ENCODE peak calls at places on chromosomes 7 and 10, in four cellular contexts. One of them, this sample, is unnamed.

GRCh38 chr10:34641913-34642558 is 173.1 kb downstream of the PARD3 start:
- DNase-seq in upper lobe of right lung: no peak
- DNase-seq in transverse colon: no peak
- DNase-seq in GM23338: no peak
- DNase-seq in this sample: no peak

GRCh38 chr10:42969147-42969546 is 107.7 kb upstream of the RET start:
- DNase-seq in upper lobe of right lung: no peak
- DNase-seq in GM23338: no peak
- DNase-seq in transverse colon: no peak
- DNase-seq in this sample: no peak

GRCh38 chr7:50679218-50680007 is 103.3 kb downstream of the GRB10 start:
- DNase-seq in GM23338: peak; percentile 53
- DNase-seq in transverse colon: no peak
- DNase-seq in upper lobe of right lung: no peak
- DNase-seq in this sample: no peak

GRCh38 chr7:135928136-135928535 is 49.0 kb downstream of the MTPN start:
- DNase-seq in GM23338: no peak
- DNase-seq in transverse colon: no peak
- DNase-seq in upper lobe of right lung: no peak
- DNase-seq in this sample: no peak

GRCh38 chr10:36817898-36818297 is 307.5 kb upstream of the ANKRD30A start:
- DNase-seq in transverse colon: no peak
- DNase-seq in GM23338: peak; percentile 46
- DNase-seq in upper lobe of right lung: no peak
- DNase-seq in this sample: no peak

GRCh38 chr10:92914478-92915066 is 66.3 kb downstream of the EXOC6 start:
- DNase-seq in upper lobe of right lung: no peak
- DNase-seq in transverse colon: peak; percentile 50
- DNase-seq in GM23338: peak; percentile 88
- DNase-seq in this sample: peak; percentile 16

GRCh38 chr10:69505636-69506318 is 54.5 kb downstream of the TSPAN15 start:
- DNase-seq in upper lobe of right lung: no peak
- DNase-seq in GM23338: no peak
- DNase-seq in transverse colon: no peak
- DNase-seq in this sample: no peak

GRCh38 chr10:57696641-57697040 is 571.1 kb downstream of the IPMK start:
- DNase-seq in upper lobe of right lung: no peak
- DNase-seq in GM23338: no peak
- DNase-seq in transverse colon: no peak
- DNase-seq in this sample: no peak

GRCh38 chr7:76281006-76281705 is 21.3 kb upstream of the HSPB1 start:
- DNase-seq in upper lobe of right lung: no peak
- DNase-seq in GM23338: no peak
- DNase-seq in transverse colon: no peak
- DNase-seq in this sample: no peak

GRCh38 chr10:86461963-86462804 is 59.4 kb downstream of the WAPL start:
- DNase-seq in upper lobe of right lung: no peak
- DNase-seq in GM23338: peak; percentile 76
- DNase-seq in transverse colon: no peak
- DNase-seq in this sample: no peak

GRCh38 chr10:113563306-113564088 is 10.6 kb downstream of the HABP2 start:
- DNase-seq in GM23338: peak; percentile 89
- DNase-seq in upper lobe of right lung: peak; percentile 88
- DNase-seq in transverse colon: peak; percentile 81
- DNase-seq in this sample: peak; percentile 46

GRCh38 chr10:69375307-69376151 is 41.2 kb downstream of the TACR2 start:
- DNase-seq in upper lobe of right lung: no peak
- DNase-seq in transverse colon: no peak
- DNase-seq in GM23338: peak; percentile 86
- DNase-seq in this sample: no peak

GRCh38 chr10:93893646-93894515 is at the start of gene SLC35G1:
- DNase-seq in transverse colon: peak; percentile 78
- DNase-seq in GM23338: peak; percentile 77
- DNase-seq in upper lobe of right lung: peak; percentile 87
- DNase-seq in this sample: peak; percentile 91

GRCh38 chr7:101686030-101686429 is 56.9 kb upstream of the MYL10 start:
- DNase-seq in upper lobe of right lung: no peak
- DNase-seq in GM23338: no peak
- DNase-seq in transverse colon: no peak
- DNase-seq in this sample: no peak

GRCh38 chr10:88800152-88801125 is 2.1 kb upstream of the LIPM start:
- DNase-seq in GM23338: no peak
- DNase-seq in transverse colon: no peak
- DNase-seq in upper lobe of right lung: no peak
- DNase-seq in this sample: no peak

GRCh38 chr10:118792501-118792900 is 37.7 kb upstream of the CACUL1 start:
- DNase-seq in upper lobe of right lung: no peak
- DNase-seq in transverse colon: peak; percentile 17
- DNase-seq in GM23338: no peak
- DNase-seq in this sample: no peak

GRCh38 chr7:137592232-137592896 is 248.8 kb upstream of the PTN start:
- DNase-seq in GM23338: peak; percentile 80
- DNase-seq in upper lobe of right lung: no peak
- DNase-seq in transverse colon: peak; percentile 59
- DNase-seq in this sample: no peak

GRCh38 chr10:44382131-44382858 is 2.6 kb downstream of the CXCL12 start:
- DNase-seq in upper lobe of right lung: peak; percentile 48
- DNase-seq in transverse colon: no peak
- DNase-seq in GM23338: peak; percentile 68
- DNase-seq in this sample: no peak

GRCh38 chr7:68684246-68684850 is 913.9 kb upstream of the AUTS2 start:
- DNase-seq in upper lobe of right lung: no peak
- DNase-seq in transverse colon: no peak
- DNase-seq in GM23338: no peak
- DNase-seq in this sample: no peak

GRCh38 chr7:885261-885892 is 9.0 kb downstream of the GET4 start:
- DNase-seq in GM23338: no peak
- DNase-seq in upper lobe of right lung: no peak
- DNase-seq in transverse colon: no peak
- DNase-seq in this sample: no peak

GRCh38 chr10:75532253-75532924 is 101.0 kb downstream of the LRMDA start:
- DNase-seq in transverse colon: no peak
- DNase-seq in upper lobe of right lung: no peak
- DNase-seq in GM23338: no peak
- DNase-seq in this sample: no peak

GRCh38 chr10:81348003-81348402 is 527.0 kb upstream of the NRG3 start:
- DNase-seq in GM23338: no peak
- DNase-seq in transverse colon: no peak
- DNase-seq in upper lobe of right lung: no peak
- DNase-seq in this sample: no peak

GRCh38 chr10:60140681-60141632 is 234.6 kb upstream of the CCDC6 start:
- DNase-seq in transverse colon: peak; percentile 70
- DNase-seq in upper lobe of right lung: no peak
- DNase-seq in GM23338: peak; percentile 95
- DNase-seq in this sample: no peak

GRCh38 chr7:151251926-151252835 is 3.7 kb upstream of the SMARCD3 start:
- DNase-seq in transverse colon: peak; percentile 54
- DNase-seq in GM23338: peak; percentile 79
- DNase-seq in upper lobe of right lung: peak; percentile 87
- DNase-seq in this sample: no peak

GRCh38 chr7:66921918-66922486 is 977 bp downstream of the TMEM248 start:
- DNase-seq in upper lobe of right lung: no peak
- DNase-seq in transverse colon: peak; percentile 22
- DNase-seq in GM23338: peak; percentile 25
- DNase-seq in this sample: no peak

GRCh38 chr10:60914676-60915075 is 29.3 kb downstream of the RHOBTB1 start:
- DNase-seq in upper lobe of right lung: no peak
- DNase-seq in transverse colon: peak; percentile 44
- DNase-seq in GM23338: no peak
- DNase-seq in this sample: no peak

GRCh38 chr7:52639981-52640380 is 395.5 kb upstream of the POM121L12 start:
- DNase-seq in upper lobe of right lung: no peak
- DNase-seq in GM23338: no peak
- DNase-seq in transverse colon: no peak
- DNase-seq in this sample: no peak

GRCh38 chr10:11551915-11552602 is 59.4 kb downstream of the USP6NL start:
- DNase-seq in GM23338: no peak
- DNase-seq in transverse colon: no peak
- DNase-seq in upper lobe of right lung: no peak
- DNase-seq in this sample: no peak

GRCh38 chr7:21028990-21029337 is 242.3 kb upstream of the SP8 start:
- DNase-seq in upper lobe of right lung: no peak
- DNase-seq in GM23338: no peak
- DNase-seq in transverse colon: no peak
- DNase-seq in this sample: no peak

GRCh38 chr7:140000666-140001268 is 62.0 kb downstream of the PARP12 start:
- DNase-seq in GM23338: no peak
- DNase-seq in transverse colon: no peak
- DNase-seq in upper lobe of right lung: peak; percentile 3
- DNase-seq in this sample: no peak

GRCh38 chr7:75762350-75762917 is 9.6 kb downstream of the CCL26 start:
- DNase-seq in GM23338: peak; percentile 88
- DNase-seq in upper lobe of right lung: no peak
- DNase-seq in transverse colon: no peak
- DNase-seq in this sample: no peak

GRCh38 chr10:49632406-49633317 is 18.8 kb downstream of the CHAT start:
- DNase-seq in GM23338: no peak
- DNase-seq in upper lobe of right lung: peak; percentile 43
- DNase-seq in transverse colon: no peak
- DNase-seq in this sample: no peak

GRCh38 chr10:128694532-128694931 is 568.3 kb upstream of the MKI67 start:
- DNase-seq in upper lobe of right lung: no peak
- DNase-seq in transverse colon: no peak
- DNase-seq in GM23338: peak; percentile 21
- DNase-seq in this sample: no peak

GRCh38 chr7:80940539-80941205 is 21.8 kb upstream of the SEMA3C start:
- DNase-seq in upper lobe of right lung: no peak
- DNase-seq in transverse colon: no peak
- DNase-seq in GM23338: no peak
- DNase-seq in this sample: no peak

GRCh38 chr7:92751902-92752901 is 84.2 kb downstream of the CDK6 start:
- DNase-seq in GM23338: no peak
- DNase-seq in upper lobe of right lung: no peak
- DNase-seq in transverse colon: no peak
- DNase-seq in this sample: no peak

GRCh38 chr7:21902240-21902639 is 43.5 kb downstream of the CDCA7L start:
- DNase-seq in upper lobe of right lung: no peak
- DNase-seq in GM23338: no peak
- DNase-seq in transverse colon: no peak
- DNase-seq in this sample: no peak

GRCh38 chr7:17152698-17153097 is 145.8 kb upstream of the AHR start:
- DNase-seq in transverse colon: no peak
- DNase-seq in upper lobe of right lung: no peak
- DNase-seq in GM23338: no peak
- DNase-seq in this sample: peak; percentile 18

GRCh38 chr7:17159500-17160037 is 138.9 kb upstream of the AHR start:
- DNase-seq in upper lobe of right lung: no peak
- DNase-seq in GM23338: no peak
- DNase-seq in transverse colon: no peak
- DNase-seq in this sample: peak; percentile 78

GRCh38 chr7:17155529-17155928 is 142.9 kb upstream of the AHR start:
- DNase-seq in upper lobe of right lung: no peak
- DNase-seq in GM23338: no peak
- DNase-seq in transverse colon: no peak
- DNase-seq in this sample: no peak

GRCh38 chr7:17153571-17153970 is 144.9 kb upstream of the AHR start:
- DNase-seq in transverse colon: no peak
- DNase-seq in GM23338: no peak
- DNase-seq in upper lobe of right lung: no peak
- DNase-seq in this sample: no peak

DNA sequence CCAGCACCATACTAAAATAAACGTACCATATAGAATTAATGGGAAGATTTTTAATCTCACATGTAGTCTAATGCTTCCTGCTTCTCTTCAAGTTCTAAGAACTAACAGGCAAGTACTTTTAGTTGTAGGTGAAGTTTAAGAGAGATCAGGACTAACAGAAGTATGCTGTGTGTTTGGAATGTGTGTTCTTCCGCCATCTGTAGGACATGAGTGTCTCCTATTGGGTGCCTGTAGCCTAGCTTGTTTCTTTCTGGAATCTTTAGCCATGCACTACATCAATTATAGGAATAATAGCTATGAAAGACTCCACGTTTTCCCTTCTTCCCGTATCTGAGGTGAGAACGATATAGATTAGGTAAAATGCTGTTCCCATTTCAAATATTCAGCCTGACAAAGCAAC is 140.2 kb upstream of the AHR start:
- DNase-seq in upper lobe of right lung: no peak
- DNase-seq in GM23338: peak; percentile 12
- DNase-seq in transverse colon: no peak
- DNase-seq in this sample: no peak
- TF ChIP-seq CTCF in upper lobe of right lung: no peak
- TF ChIP-seq CTCF in GM23338: no peak
- TF ChIP-seq CTCF in transverse colon: no peak
- TF ChIP-seq CTCF in this sample: no peak

GRCh38 chr10:32971536-32972091 is 13.6 kb upstream of the ITGB1 start:
- DNase-seq in GM23338: no peak
- DNase-seq in transverse colon: peak; percentile 42
- DNase-seq in upper lobe of right lung: no peak
- DNase-seq in this sample: no peak
- H3K4me3 ChIP-seq in GM23338: no peak overlapping the region
- H3K4me3 ChIP-seq in transverse colon: no peak overlapping the region
- H3K4me3 ChIP-seq in upper lobe of right lung: no peak overlapping the region
- H3K4me3 ChIP-seq in this sample: no peak overlapping the region

DNA sequence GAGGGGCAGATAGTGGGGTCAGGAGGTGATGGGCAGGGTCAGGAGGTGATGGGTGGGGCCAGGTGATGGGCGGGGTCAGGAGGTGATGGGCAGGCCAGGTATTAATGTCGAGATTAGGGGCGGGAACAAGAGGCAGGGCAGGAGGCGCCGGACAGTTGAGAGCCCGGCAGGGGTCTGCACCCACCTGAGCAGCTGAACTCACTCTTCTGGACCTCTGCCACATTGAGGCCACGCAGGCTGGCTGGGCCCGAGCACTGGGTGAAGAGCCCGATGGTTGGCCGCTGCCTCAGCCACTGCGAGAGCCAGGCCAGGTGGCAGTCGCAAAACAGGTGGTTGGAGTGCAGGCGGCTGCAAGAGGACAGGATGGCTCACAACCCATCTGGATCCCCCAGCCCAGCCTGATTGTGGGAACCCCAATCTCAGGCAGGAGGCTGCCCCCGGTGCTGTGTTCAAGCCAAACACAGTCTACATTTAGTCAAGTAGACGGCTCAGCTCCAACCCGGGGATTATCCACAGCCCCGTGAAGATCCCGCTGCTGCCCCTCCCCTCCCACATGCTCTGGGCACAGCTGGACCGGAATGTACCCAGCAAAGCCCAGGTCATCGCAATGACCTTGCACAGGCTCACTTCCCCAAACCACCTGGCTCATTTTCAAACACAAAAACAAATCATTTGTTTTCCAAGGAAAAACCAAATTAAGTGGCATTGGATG is 122.3 kb downstream of the SLIT1 start:
- DNase-seq in GM23338: no peak
- DNase-seq in upper lobe of right lung: no peak
- DNase-seq in transverse colon: no peak
- DNase-seq in this sample: no peak
- H3K27me3 ChIP-seq in GM23338: no peaks in the 10 kb centered on the region
- H3K27me3 ChIP-seq in upper lobe of right lung: no peaks in the 10 kb centered on the region
- H3K27me3 ChIP-seq in transverse colon: no peaks in the 10 kb centered on the region
- H3K27me3 ChIP-seq in this sample: no peaks in the 10 kb centered on the region

DNA sequence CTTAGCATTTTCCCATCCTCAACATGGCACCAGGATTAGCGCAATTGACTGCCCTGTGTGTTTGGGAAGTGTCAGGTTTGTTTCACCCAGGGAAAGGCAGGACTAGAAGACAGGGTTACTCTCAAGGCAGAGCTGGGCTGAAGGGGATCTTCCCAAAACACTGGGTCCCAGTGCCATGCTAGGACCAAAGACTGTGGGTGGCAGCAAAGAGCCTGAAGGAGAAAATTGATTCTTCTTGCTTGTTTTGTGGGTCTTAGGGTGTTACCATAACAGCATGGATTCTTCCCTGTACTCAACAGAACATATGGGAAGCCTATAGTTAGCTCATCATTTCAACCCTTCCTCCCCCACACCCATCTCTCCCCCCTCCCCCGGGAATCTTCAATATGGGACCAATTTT is 42.4 kb downstream of the TEX36 start:
- DNase-seq in upper lobe of right lung: no peak
- DNase-seq in transverse colon: no peak
- DNase-seq in GM23338: no peak
- DNase-seq in this sample: no peak
- TF ChIP-seq CTCF in upper lobe of right lung: no peak
- TF ChIP-seq CTCF in transverse colon: no peak
- TF ChIP-seq CTCF in GM23338: no peak
- TF ChIP-seq CTCF in this sample: no peak